ENCODE peak calls at places on chromosome 5, in five cellular contexts. One of them, this sample, is unnamed.

GRCh38 chr5:64347308-64347707 is 158.5 kb upstream of the RGS7BP start:
- DNase-seq in uterus: no peak
- DNase-seq in AG04450: no peak
- DNase-seq in tibial nerve: no peak
- DNase-seq in cardiac muscle cell: peak; percentile 2
- DNase-seq in this sample: no peak

GRCh38 chr5:3997670-3998069 is 402.0 kb downstream of the IRX1 start:
- DNase-seq in uterus: no peak
- DNase-seq in AG04450: no peak
- DNase-seq in tibial nerve: no peak
- DNase-seq in cardiac muscle cell: no peak
- DNase-seq in this sample: no peak

GRCh38 chr5:1511651-1512540 is 11.9 kb downstream of the LPCAT1 start:
- DNase-seq in uterus: peak; percentile 8
- DNase-seq in AG04450: no peak
- DNase-seq in tibial nerve: no peak
- DNase-seq in cardiac muscle cell: peak; percentile 25
- DNase-seq in this sample: no peak

GRCh38 chr5:36651775-36652685 is 45.6 kb downstream of the SLC1A3 start:
- DNase-seq in uterus: no peak
- DNase-seq in AG04450: no peak
- DNase-seq in tibial nerve: no peak
- DNase-seq in cardiac muscle cell: no peak
- DNase-seq in this sample: no peak

GRCh38 chr5:181100121-181101015 is 30.6 kb downstream of the OR2V1 start:
- DNase-seq in uterus: no peak
- DNase-seq in AG04450: no peak
- DNase-seq in tibial nerve: no peak
- DNase-seq in cardiac muscle cell: no peak
- DNase-seq in this sample: no peak

GRCh38 chr5:33049845-33050244 is 338.7 kb downstream of the NPR3 start:
- DNase-seq in uterus: no peak
- DNase-seq in AG04450: no peak
- DNase-seq in tibial nerve: no peak
- DNase-seq in cardiac muscle cell: peak; percentile 72
- DNase-seq in this sample: no peak

GRCh38 chr5:144183254-144183889 is 12.7 kb downstream of the KCTD16 start:
- DNase-seq in uterus: no peak
- DNase-seq in AG04450: no peak
- DNase-seq in tibial nerve: no peak
- DNase-seq in cardiac muscle cell: peak; percentile 54
- DNase-seq in this sample: no peak

GRCh38 chr5:76252437-76252836 is 150.6 kb upstream of the IQGAP2 start:
- DNase-seq in uterus: no peak
- DNase-seq in AG04450: no peak
- DNase-seq in tibial nerve: no peak
- DNase-seq in cardiac muscle cell: no peak
- DNase-seq in this sample: no peak

GRCh38 chr5:163963881-163964280 is 458.5 kb downstream of the MAT2B start:
- DNase-seq in uterus: no peak
- DNase-seq in AG04450: no peak
- DNase-seq in tibial nerve: no peak
- DNase-seq in cardiac muscle cell: peak; percentile 37
- DNase-seq in this sample: no peak

GRCh38 chr5:145856285-145856818 is 16.5 kb downstream of the GRXCR2 start:
- DNase-seq in uterus: peak; percentile 54
- DNase-seq in AG04450: peak; percentile 27
- DNase-seq in tibial nerve: peak; percentile 37
- DNase-seq in cardiac muscle cell: peak; percentile 78
- DNase-seq in this sample: no peak

GRCh38 chr5:76808142-76808691 is 10.6 kb upstream of the F2RL1 start:
- DNase-seq in uterus: no peak
- DNase-seq in AG04450: no peak
- DNase-seq in tibial nerve: no peak
- DNase-seq in cardiac muscle cell: no peak
- DNase-seq in this sample: no peak

GRCh38 chr5:18113724-18114123 is 479.5 kb downstream of the TAF11L14 start:
- DNase-seq in uterus: no peak
- DNase-seq in AG04450: no peak
- DNase-seq in tibial nerve: no peak
- DNase-seq in cardiac muscle cell: peak; percentile 0
- DNase-seq in this sample: no peak

GRCh38 chr5:92916036-92916435 is 665.0 kb downstream of the NR2F1-AS1 start:
- DNase-seq in uterus: no peak
- DNase-seq in AG04450: no peak
- DNase-seq in tibial nerve: no peak
- DNase-seq in cardiac muscle cell: peak; percentile 85
- DNase-seq in this sample: no peak

GRCh38 chr5:84361572-84361971 is 23.1 kb downstream of the EDIL3 start:
- DNase-seq in uterus: no peak
- DNase-seq in AG04450: no peak
- DNase-seq in tibial nerve: no peak
- DNase-seq in cardiac muscle cell: no peak
- DNase-seq in this sample: no peak

GRCh38 chr5:122608222-122608621 is 166.7 kb upstream of the SNX2 start:
- DNase-seq in uterus: no peak
- DNase-seq in AG04450: no peak
- DNase-seq in tibial nerve: no peak
- DNase-seq in cardiac muscle cell: no peak
- DNase-seq in this sample: no peak

GRCh38 chr5:139660105-139660915 is 12.2 kb downstream of the CXXC5 start:
- DNase-seq in uterus: peak; percentile 62
- DNase-seq in AG04450: no peak
- DNase-seq in tibial nerve: no peak
- DNase-seq in cardiac muscle cell: no peak
- DNase-seq in this sample: peak; percentile 85

GRCh38 chr5:176769911-176770310 is 40.4 kb upstream of the UNC5A start:
- DNase-seq in uterus: no peak
- DNase-seq in AG04450: no peak
- DNase-seq in tibial nerve: no peak
- DNase-seq in cardiac muscle cell: no peak
- DNase-seq in this sample: no peak

GRCh38 chr5:102536323-102536928 is 37.6 kb upstream of the SLCO6A1 start:
- DNase-seq in uterus: no peak
- DNase-seq in AG04450: no peak
- DNase-seq in tibial nerve: no peak
- DNase-seq in cardiac muscle cell: peak; percentile 32
- DNase-seq in this sample: no peak

GRCh38 chr5:144566747-144567415 is 396.2 kb downstream of the KCTD16 start:
- DNase-seq in uterus: no peak
- DNase-seq in AG04450: no peak
- DNase-seq in tibial nerve: no peak
- DNase-seq in cardiac muscle cell: no peak
- DNase-seq in this sample: no peak

GRCh38 chr5:32523625-32524024 is 61.7 kb upstream of the SUB1 start:
- DNase-seq in uterus: no peak
- DNase-seq in AG04450: no peak
- DNase-seq in tibial nerve: no peak
- DNase-seq in cardiac muscle cell: no peak
- DNase-seq in this sample: no peak

GRCh38 chr5:113043491-113043931 is 66.9 kb downstream of the DCP2 start:
- DNase-seq in uterus: no peak
- DNase-seq in AG04450: no peak
- DNase-seq in tibial nerve: no peak
- DNase-seq in cardiac muscle cell: peak; percentile 54
- DNase-seq in this sample: no peak

GRCh38 chr5:95959051-95959963 is 2.3 kb downstream of the ELL2 start:
- DNase-seq in uterus: no peak
- DNase-seq in AG04450: no peak
- DNase-seq in tibial nerve: no peak
- DNase-seq in cardiac muscle cell: no peak
- DNase-seq in this sample: no peak

GRCh38 chr5:122773615-122774014 is 1.3 kb upstream of the SNX2 start:
- DNase-seq in uterus: no peak
- DNase-seq in AG04450: no peak
- DNase-seq in tibial nerve: no peak
- DNase-seq in cardiac muscle cell: no peak
- DNase-seq in this sample: no peak

GRCh38 chr5:158899201-158899600 is 200.5 kb downstream of the EBF1 start:
- DNase-seq in uterus: no peak
- DNase-seq in AG04450: no peak
- DNase-seq in tibial nerve: no peak
- DNase-seq in cardiac muscle cell: no peak
- DNase-seq in this sample: no peak

GRCh38 chr5:180589771-180590542 is 1.3 kb downstream of the SCGB3A1 start:
- DNase-seq in uterus: no peak
- DNase-seq in AG04450: no peak
- DNase-seq in tibial nerve: no peak
- DNase-seq in cardiac muscle cell: no peak
- DNase-seq in this sample: no peak

GRCh38 chr5:80933061-80933460 is 27.1 kb upstream of the RASGRF2 start:
- DNase-seq in uterus: no peak
- DNase-seq in AG04450: no peak
- DNase-seq in tibial nerve: no peak
- DNase-seq in cardiac muscle cell: no peak
- DNase-seq in this sample: no peak

GRCh38 chr5:6715758-6716633 is 2.8 kb downstream of the TENT4A start:
- DNase-seq in uterus: peak; percentile 8
- DNase-seq in AG04450: no peak
- DNase-seq in tibial nerve: no peak
- DNase-seq in cardiac muscle cell: no peak
- DNase-seq in this sample: no peak

GRCh38 chr5:102738037-102738436 is 17.1 kb upstream of the PAM start:
- DNase-seq in uterus: no peak
- DNase-seq in AG04450: no peak
- DNase-seq in tibial nerve: no peak
- DNase-seq in cardiac muscle cell: no peak
- DNase-seq in this sample: no peak

GRCh38 chr5:45609661-45610060 is 86.5 kb downstream of the HCN1 start:
- DNase-seq in uterus: no peak
- DNase-seq in AG04450: no peak
- DNase-seq in tibial nerve: no peak
- DNase-seq in cardiac muscle cell: no peak
- DNase-seq in this sample: no peak

GRCh38 chr5:110716247-110717245 is 9.9 kb downstream of the TMEM232 start:
- DNase-seq in uterus: no peak
- DNase-seq in AG04450: no peak
- DNase-seq in tibial nerve: no peak
- DNase-seq in cardiac muscle cell: no peak
- DNase-seq in this sample: no peak

GRCh38 chr5:154163327-154163997 is 27.1 kb upstream of the GALNT10 start:
- DNase-seq in uterus: no peak
- DNase-seq in AG04450: no peak
- DNase-seq in tibial nerve: no peak
- DNase-seq in cardiac muscle cell: no peak
- DNase-seq in this sample: no peak

GRCh38 chr5:69493235-69493925 is 790 bp downstream of the OCLN start:
- DNase-seq in uterus: no peak
- DNase-seq in AG04450: no peak
- DNase-seq in tibial nerve: no peak
- DNase-seq in cardiac muscle cell: peak; percentile 30
- DNase-seq in this sample: no peak

GRCh38 chr5:129496875-129497274 is 36.8 kb downstream of the ADAMTS19 start:
- DNase-seq in uterus: no peak
- DNase-seq in AG04450: no peak
- DNase-seq in tibial nerve: no peak
- DNase-seq in cardiac muscle cell: no peak
- DNase-seq in this sample: no peak
- H3K27ac ChIP-seq in uterus: peak overlapping the region; percentile 59
- H3K27ac ChIP-seq in AG04450: no peak overlapping the region
- H3K27ac ChIP-seq in tibial nerve: no peak overlapping the region
- H3K27ac ChIP-seq in cardiac muscle cell: no peak overlapping the region
- H3K27ac ChIP-seq in this sample: no peak overlapping the region

DNA sequence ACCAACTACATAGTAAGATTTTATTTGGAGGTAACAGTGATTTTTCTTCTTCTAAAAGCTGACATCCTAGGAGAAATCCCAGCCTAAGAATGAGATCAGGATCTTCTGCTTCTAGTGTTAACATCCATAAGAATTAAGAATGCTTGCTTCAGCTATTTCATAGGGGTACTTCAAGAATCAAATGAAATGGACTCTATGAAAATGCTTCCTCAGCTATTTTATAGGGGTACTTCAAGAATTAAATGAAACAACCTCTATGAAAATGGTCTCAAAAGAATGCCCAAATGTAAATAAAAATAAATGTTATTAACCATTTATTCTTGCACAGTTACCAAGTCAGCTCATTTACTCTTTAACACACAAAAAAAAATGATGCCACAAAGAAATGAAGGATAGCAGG is 31.5 kb downstream of the ZNF608 start:
- DNase-seq in uterus: no peak
- DNase-seq in AG04450: no peak
- DNase-seq in tibial nerve: no peak
- DNase-seq in cardiac muscle cell: no peak
- DNase-seq in this sample: no peak
- H3K27ac ChIP-seq in uterus: no peak overlapping the region
- H3K27ac ChIP-seq in AG04450: no peak overlapping the region
- H3K27ac ChIP-seq in tibial nerve: no peak overlapping the region
- H3K27ac ChIP-seq in cardiac muscle cell: peak overlapping the region; percentile 6
- H3K27ac ChIP-seq in this sample: no peak overlapping the region

GRCh38 chr5:38796739-38797108 is 49.1 kb upstream of the OSMR start:
- DNase-seq in uterus: no peak
- DNase-seq in AG04450: no peak
- DNase-seq in tibial nerve: no peak
- DNase-seq in cardiac muscle cell: no peak
- DNase-seq in this sample: no peak
- H3K27ac ChIP-seq in uterus: peak overlapping the region; percentile 64
- H3K27ac ChIP-seq in AG04450: no peak overlapping the region
- H3K27ac ChIP-seq in tibial nerve: peak overlapping the region; percentile 81
- H3K27ac ChIP-seq in cardiac muscle cell: no peak overlapping the region
- H3K27ac ChIP-seq in this sample: peak overlapping the region; percentile 14

GRCh38 chr5:78335976-78336375 is 24.4 kb upstream of the SCAMP1 start:
- DNase-seq in uterus: no peak
- DNase-seq in AG04450: no peak
- DNase-seq in tibial nerve: no peak
- DNase-seq in cardiac muscle cell: no peak
- DNase-seq in this sample: no peak

GRCh38 chr5:78326930-78327329 is 32.4 kb upstream of the AP3B1 start:
- DNase-seq in uterus: no peak
- DNase-seq in AG04450: no peak
- DNase-seq in tibial nerve: no peak
- DNase-seq in cardiac muscle cell: no peak
- DNase-seq in this sample: no peak

GRCh38 chr5:78328585-78329173 is 31.7 kb upstream of the SCAMP1 start:
- DNase-seq in uterus: no peak
- DNase-seq in AG04450: peak; percentile 4
- DNase-seq in tibial nerve: no peak
- DNase-seq in cardiac muscle cell: peak; percentile 56
- DNase-seq in this sample: no peak

GRCh38 chr5:78327761-78328510 is 32.5 kb upstream of the SCAMP1 start:
- DNase-seq in uterus: no peak
- DNase-seq in AG04450: no peak
- DNase-seq in tibial nerve: no peak
- DNase-seq in cardiac muscle cell: no peak
- DNase-seq in this sample: no peak

DNA sequence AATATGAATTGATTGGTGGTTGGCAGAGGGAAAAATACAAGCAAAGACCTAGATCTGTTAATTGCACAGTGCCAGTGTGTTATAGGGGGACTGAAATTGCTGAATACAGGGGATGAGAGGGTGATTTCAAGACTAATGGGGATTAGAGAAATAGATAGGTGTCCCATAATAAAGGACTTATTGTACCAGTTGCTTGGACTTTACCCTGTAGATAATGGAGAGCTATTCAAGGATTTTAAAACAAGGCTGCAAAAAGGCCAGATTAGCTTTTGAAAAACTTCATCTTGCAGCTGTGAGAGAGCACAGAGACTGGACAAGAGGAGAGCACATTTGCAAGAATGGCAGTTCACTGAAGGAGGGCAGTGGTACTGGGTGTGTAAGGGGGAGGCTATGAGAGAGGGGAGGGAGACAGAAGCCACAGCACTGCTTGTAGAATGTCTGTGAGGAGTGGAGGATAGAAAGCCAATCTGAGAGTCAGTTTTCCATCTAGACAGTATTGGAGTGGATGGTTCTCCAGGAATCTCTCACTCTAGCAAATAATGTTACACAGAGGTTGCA is 28.8 kb upstream of the SCAMP1 start:
- DNase-seq in uterus: no peak
- DNase-seq in AG04450: no peak
- DNase-seq in tibial nerve: no peak
- DNase-seq in cardiac muscle cell: no peak
- DNase-seq in this sample: no peak
- H3K27ac ChIP-seq in uterus: no peak overlapping the region
- H3K27ac ChIP-seq in AG04450: no peak overlapping the region
- H3K27ac ChIP-seq in tibial nerve: no peak overlapping the region
- H3K27ac ChIP-seq in cardiac muscle cell: no peak overlapping the region
- H3K27ac ChIP-seq in this sample: no peak overlapping the region

This sample was measured in caudate nucleus.